ENCODE peak calls at places on chromosomes 4 and X, in six cellular contexts. U is heart left ventricle, C is cardiac fibroblast, G is adrenal gland, I is ovary, R is HCT116. P is an unnamed sample.

GRCh38 chrX:54921427-54922021 is 900 bp downstream of the TRO start:
- DNase-seq in U (peak; percentile 69), C (peak; percentile 84), G (peak; percentile 49), I (peak; percentile 77), R (no peak), P (peak; percentile 79)

GRCh38 chr4:78565971-78566372 is 14.4 kb downstream of the ANXA3 start:
- DNase-seq in U (no peak), C (peak; percentile 75), G (no peak), I (no peak), R (peak; percentile 92), P (peak; percentile 77)

GRCh38 chr4:184959786-184960185 is 58.5 kb upstream of the HELT start:
- DNase-seq in U (no peak), C (no peak), G (no peak), I (no peak), R (no peak), P (no peak)

GRCh38 chrX:9171841-9172240 is 137.9 kb upstream of the FAM9B start:
- DNase-seq in U (no peak), C (peak; percentile 28), G (no peak), I (no peak), R (no peak), P (peak; percentile 17)

GRCh38 chr4:68373513-68373912 is 23.6 kb upstream of the YTHDC1 start:
- DNase-seq in U (peak; percentile 88), C (peak; percentile 84), G (peak; percentile 48), I (peak; percentile 72), R (no peak), P (peak; percentile 84)

GRCh38 chrX:12950851-12951589 is 23.9 kb upstream of the TMSB4X start:
- DNase-seq in U (no peak), C (peak; percentile 26), G (no peak), I (no peak), R (no peak), P (no peak)

GRCh38 chr4:102647117-102647516 is 113.7 kb downstream of the MANBA start:
- DNase-seq in U (no peak), C (no peak), G (no peak), I (no peak), R (no peak), P (no peak)

GRCh38 chr4:111632752-111633151 is 512.5 kb upstream of the FAM241A start:
- DNase-seq in U (no peak), C (peak; percentile 50), G (no peak), I (no peak), R (no peak), P (peak; percentile 46)

GRCh38 chr4:14916554-14917304 is 85.6 kb upstream of the CPEB2 start:
- DNase-seq in U (peak; percentile 33), C (peak; percentile 60), G (peak; percentile 23), I (no peak), R (peak; percentile 10), P (peak; percentile 80)

DNA sequence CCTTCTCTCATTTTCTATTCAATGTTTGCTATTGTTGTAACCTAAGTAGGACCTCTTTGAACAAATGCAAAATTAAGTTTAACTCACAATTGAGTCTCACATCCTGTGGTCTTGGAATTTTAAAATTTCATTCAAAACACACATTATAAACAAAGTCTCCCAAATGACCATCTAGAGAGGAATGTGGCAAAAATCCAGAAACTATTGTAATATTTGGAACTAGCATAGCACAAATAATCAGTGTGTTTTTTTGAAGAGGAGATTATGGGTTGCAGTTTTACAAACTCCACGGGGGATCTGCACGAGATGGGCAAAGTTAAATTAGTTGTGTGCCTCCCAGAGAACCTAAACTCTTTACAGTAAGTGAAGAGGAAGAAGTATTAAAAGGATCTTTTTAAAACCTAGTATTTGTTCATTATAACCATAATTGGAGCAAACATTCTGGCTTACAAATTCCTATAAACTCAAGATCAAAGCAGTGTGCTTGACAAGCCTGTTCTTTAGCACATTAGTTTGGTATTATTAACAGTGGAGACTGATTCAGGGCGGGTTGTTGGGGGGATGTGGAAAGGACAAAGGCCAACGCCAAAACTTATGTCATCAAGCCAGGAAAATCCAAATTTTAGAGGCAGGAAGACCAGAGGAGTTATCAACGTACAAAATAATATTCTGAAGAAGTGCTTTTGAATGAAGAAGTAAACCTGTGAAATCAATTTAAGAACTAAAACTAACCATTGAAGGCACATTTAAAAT is 22.4 kb upstream of the RBPJ start:
- DNase-seq in U (no peak), C (peak; percentile 67), G (no peak), I (no peak), R (no peak), P (peak; percentile 71)
- H3K4me3 ChIP-seq in U (no peak overlapping the region), C (no peak overlapping the region), G (no peak overlapping the region), I (no peak overlapping the region), R (no peak overlapping the region), P (no peak overlapping the region)

DNA sequence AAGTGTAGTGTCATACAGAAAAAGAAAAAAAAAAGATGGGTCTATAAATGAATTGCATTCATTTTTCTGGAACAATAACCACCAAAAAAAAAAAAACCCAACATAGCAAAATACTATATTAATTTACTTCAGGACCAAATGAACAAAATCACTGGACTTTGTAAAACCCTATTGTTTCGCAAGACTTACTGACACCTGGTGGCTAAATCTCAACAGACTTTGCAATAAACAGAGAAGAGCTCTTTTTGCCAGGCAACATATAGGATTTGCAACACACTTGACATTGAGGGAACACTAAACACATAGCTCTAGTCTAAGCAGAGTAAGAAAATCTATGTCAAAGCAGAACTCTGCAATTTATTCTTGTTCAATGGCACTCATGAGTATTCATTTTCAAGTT is 990.2 kb downstream of the STPG2 start:
- DNase-seq in U (no peak), C (peak; percentile 28), G (no peak), I (no peak), R (peak; percentile 10), P (peak; percentile 22)
- TF ChIP-seq CTCF in U (peak; percentile 23), C (no peak), G (no peak), I (no peak), R (peak; percentile 41), P (peak; percentile 10)

DNA sequence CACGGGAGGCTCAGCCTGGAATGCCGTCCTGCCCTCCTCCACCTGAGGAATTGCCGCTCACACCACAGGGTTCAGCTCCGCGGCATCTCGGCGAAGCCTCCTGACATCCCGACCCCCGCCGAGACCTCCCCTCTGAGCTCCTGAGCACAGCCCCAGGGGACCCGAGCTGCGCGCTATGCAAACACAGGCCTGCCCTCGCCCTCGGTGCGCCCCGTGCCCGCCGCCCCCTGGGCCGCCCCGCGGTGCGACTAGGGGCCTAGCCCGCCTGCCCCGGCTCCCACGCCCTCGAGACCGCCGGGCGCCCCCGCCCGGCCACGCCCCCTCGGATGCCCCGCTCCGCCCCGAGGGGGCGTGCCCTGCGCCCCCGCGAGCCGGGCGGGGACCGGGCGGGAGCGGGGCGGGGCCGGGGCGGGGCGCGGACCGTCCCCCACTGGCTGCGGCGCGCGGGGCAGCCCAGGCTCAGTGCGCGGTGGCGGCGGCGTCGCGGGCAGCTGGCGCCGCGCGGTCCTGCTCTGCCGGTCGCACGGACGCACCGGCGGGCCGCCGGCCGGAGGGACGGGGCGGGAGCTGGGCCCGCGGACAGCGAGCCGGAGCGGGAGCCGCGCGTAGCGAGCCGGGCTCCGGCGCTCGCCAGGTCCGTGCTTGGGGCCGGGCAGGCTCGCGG is at the start of gene FGFR3:
- DNase-seq in U (no peak), C (peak; percentile 26), G (no peak), I (no peak), R (no peak), P (peak; percentile 11)
- H3K4me3 ChIP-seq in U (peak within 1 kb of the TSS; percentile 54), C (peak within 1 kb of the TSS; percentile 8), G (no peak within 1 kb of the TSS), I (peak within 1 kb of the TSS; percentile 34), R (peak within 1 kb of the TSS; percentile 80), P (peak within 1 kb of the TSS; percentile 31)

GRCh38 chrX:76253432-76253831 is 80.6 kb downstream of the PBDC1 start:
- DNase-seq in U (no peak), C (peak; percentile 42), G (peak; percentile 31), I (no peak), R (peak; percentile 18), P (peak; percentile 55)
- TF ChIP-seq CTCF in U (peak; percentile 44), C (peak; percentile 47), G (peak; percentile 45), I (no peak), R (peak; percentile 30), P (peak; percentile 47)

GRCh38 chrX:66680451-66680850 is 41.6 kb upstream of the EDA2R start:
- DNase-seq in U (no peak), C (peak; percentile 1), G (no peak), I (no peak), R (no peak), P (peak; percentile 13)

GRCh38 chrX:66684196-66684595 is 45.3 kb upstream of the EDA2R start:
- DNase-seq in U (no peak), C (peak; percentile 53), G (no peak), I (no peak), R (no peak), P (peak; percentile 26)
- H3K4me3 ChIP-seq in U (no peak overlapping the region), C (no peak overlapping the region), G (no peak overlapping the region), I (no peak overlapping the region), R (no peak overlapping the region), P (no peak overlapping the region)

GRCh38 chr4:166257276-166257675 is 384.2 kb downstream of the TLL1 start:
- DNase-seq in U (no peak), C (no peak), G (no peak), I (no peak), R (no peak), P (no peak)

GRCh38 chr4:166257891-166258290 is 384.9 kb downstream of the TLL1 start:
- DNase-seq in U (no peak), C (no peak), G (no peak), I (no peak), R (no peak), P (no peak)

GRCh38 chr4:166252487-166253402 is 379.7 kb downstream of the TLL1 start:
- DNase-seq in U (no peak), C (peak; percentile 46), G (no peak), I (no peak), R (peak; percentile 37), P (peak; percentile 61)
- TF ChIP-seq CTCF in U (peak; percentile 53), C (peak; percentile 80), G (peak; percentile 14), I (no peak), R (peak; percentile 72), P (peak; percentile 79)

GRCh38 chr4:8199594-8200301 is 658 bp downstream of the SH3TC1 start:
- DNase-seq in U (no peak), C (no peak), G (no peak), I (peak; percentile 54), R (no peak), P (no peak)

GRCh38 chr4:8200302-8200975 is 1.3 kb downstream of the SH3TC1 start:
- DNase-seq in U (peak; percentile 83), C (peak; percentile 62), G (no peak), I (no peak), R (no peak), P (peak; percentile 44)

GRCh38 chr4:8197521-8197920 is 1.6 kb upstream of the SH3TC1 start:
- DNase-seq in U (no peak), C (no peak), G (no peak), I (no peak), R (no peak), P (no peak)

GRCh38 chr4:8198206-8198905 is 734 bp upstream of the SH3TC1 start:
- DNase-seq in U (no peak), C (no peak), G (no peak), I (no peak), R (no peak), P (no peak)

DNA sequence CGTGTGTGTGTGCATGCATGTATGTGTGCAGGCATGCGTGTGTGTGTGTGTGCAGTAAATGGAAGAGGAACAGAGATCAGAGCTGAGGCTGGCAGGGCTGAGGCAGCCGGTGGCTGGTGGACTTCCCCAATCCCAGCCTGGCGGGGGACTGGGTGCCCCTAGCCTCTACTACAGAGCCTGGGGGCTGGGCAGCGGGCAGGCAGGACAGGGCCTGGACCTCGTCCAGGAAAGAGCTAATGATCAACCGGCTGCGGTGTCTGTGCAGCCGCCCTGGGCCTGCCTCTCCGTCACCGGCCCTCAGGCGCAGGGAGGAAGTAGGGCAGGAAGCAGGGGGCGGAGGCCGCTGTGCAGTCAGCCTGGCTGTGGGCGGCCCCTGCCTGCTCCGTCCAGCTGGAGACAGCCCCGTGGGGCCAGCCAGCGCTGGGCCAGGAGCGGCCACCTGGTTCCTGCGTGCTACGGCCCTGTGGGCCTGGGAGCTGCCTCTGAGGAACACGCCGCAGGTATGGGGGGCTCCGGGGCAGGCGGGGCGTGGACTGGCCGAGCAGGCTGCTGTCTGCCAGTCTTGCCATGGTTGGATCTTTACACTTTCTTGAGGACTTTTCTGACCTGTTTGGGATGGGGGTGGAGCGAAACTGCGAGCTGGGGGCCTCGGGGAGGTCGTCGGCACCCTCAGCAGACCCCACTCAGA is at the start of gene SH3TC1:
- DNase-seq in U (peak; percentile 93), C (peak; percentile 91), G (peak; percentile 79), I (peak; percentile 84), R (peak; percentile 46), P (peak; percentile 89)
- H3K4me3 ChIP-seq in U (peak within 1 kb of the TSS; percentile 71), C (peak within 1 kb of the TSS; percentile 18), G (no peak within 1 kb of the TSS), I (peak within 1 kb of the TSS; percentile 12), R (peak within 1 kb of the TSS; percentile 64), P (peak within 1 kb of the TSS; percentile 54)